ENCODE peak calls at places on chromosomes 4 and X, in ten cellular contexts. O, B, T, I, L, Z, P, J, C and Y are unnamed samples.

GRCh38 chrX:91434351-91435168 is at the start of gene PABPC5:
- DNase-seq in J (peak; percentile 89), O (peak; percentile 47), P (peak; percentile 87), T (peak; percentile 78), L (peak; percentile 79), B (peak; percentile 57), C (peak; percentile 85), I (peak; percentile 80), Z (no peak), Y (peak; percentile 98)

GRCh38 chrX:119989905-119990408 is 46.4 kb upstream of the NKAP start:
- DNase-seq in Z (no peak), I (peak; percentile 14), L (no peak), T (no peak), O (no peak), C (no peak), B (no peak), J (no peak), P (no peak), Y (no peak)

GRCh38 chr4:99362768-99363167 is 10.2 kb upstream of the ADH1C start:
- DNase-seq in L (no peak), T (no peak), O (no peak), P (peak; percentile 64), B (no peak), Z (no peak), I (no peak), C (no peak), J (no peak), Y (no peak)

GRCh38 chr4:69749771-69750170 is 10.6 kb downstream of the SULT1B1 start:
- DNase-seq in J (no peak), Z (no peak), T (no peak), I (no peak), L (no peak), P (no peak), O (no peak), C (no peak), B (no peak), Y (no peak)

GRCh38 chr4:55996611-55997010 is 47.9 kb downstream of the CEP135 start:
- DNase-seq in O (no peak), T (no peak), I (no peak), L (no peak), C (no peak), J (no peak), B (no peak), P (no peak), Z (no peak), Y (no peak)

GRCh38 chrX:110162131-110162530 is 155.8 kb downstream of the AMMECR1 start:
- DNase-seq in L (no peak), B (no peak), O (no peak), J (no peak), P (no peak), I (no peak), Z (no peak), T (no peak), C (no peak), Y (no peak)

GRCh38 chr4:76897522-76898384 is at the start of gene SOWAHB:
- DNase-seq in O (peak; percentile 67), I (peak; percentile 74), J (peak; percentile 90), P (peak; percentile 53), B (peak; percentile 93), Z (no peak), L (peak; percentile 94), C (peak; percentile 56), T (no peak), Y (peak; percentile 83)

GRCh38 chr4:157907224-157907623 is 265.6 kb downstream of the GASK1B start:
- DNase-seq in J (no peak), O (no peak), Z (no peak), I (no peak), P (no peak), L (no peak), B (no peak), T (no peak), C (no peak), Y (no peak)

GRCh38 chr4:74104145-74104544 is 5.2 kb upstream of the CXCL2 start:
- DNase-seq in T (no peak), I (no peak), Z (no peak), B (peak; percentile 31), C (no peak), J (peak; percentile 31), L (no peak), P (no peak), O (no peak), Y (no peak)

GRCh38 chr4:89356086-89356485 is 48.5 kb upstream of the GPRIN3 start:
- DNase-seq in J (no peak), I (no peak), B (no peak), L (peak; percentile 24), C (no peak), T (no peak), P (no peak), O (no peak), Z (no peak), Y (no peak)

GRCh38 chrX:9867214-9867613 is 81.0 kb downstream of the SHROOM2 start:
- DNase-seq in L (no peak), P (no peak), J (no peak), C (no peak), B (no peak), Z (no peak), O (no peak), I (no peak), T (no peak), Y (no peak)

GRCh38 chrX:281166-281999 is at the start of gene PLCXD1:
- DNase-seq in L (peak; percentile 19), B (no peak), Z (peak; percentile 84), C (peak; percentile 69), J (peak; percentile 89), T (peak; percentile 24), I (peak; percentile 90), O (no peak), P (no peak), Y (peak; percentile 59)

GRCh38 chrX:110070970-110071369 is 68.1 kb downstream of the TMEM164 start:
- DNase-seq in J (no peak), L (no peak), B (no peak), C (no peak), Z (no peak), O (no peak), T (no peak), P (no peak), I (no peak), Y (no peak)

GRCh38 chr4:30838346-30838745 is 118.2 kb downstream of the PCDH7 start:
- DNase-seq in I (no peak), Z (no peak), B (no peak), O (no peak), L (no peak), T (no peak), J (no peak), P (no peak), C (no peak), Y (no peak)

GRCh38 chr4:142671516-142671915 is 174.6 kb downstream of the INPP4B start:
- DNase-seq in T (no peak), O (no peak), P (no peak), J (no peak), L (no peak), Z (no peak), B (no peak), C (no peak), I (no peak), Y (no peak)
- TF ChIP-seq CTCF in T (no peak), O (no peak), P (no peak), J (no peak), L (no peak), Z (peak; percentile 37), B (no peak), C (no peak), I (no peak), Y (peak; percentile 44)

GRCh38 chrX:16138108-16138427 is 14.7 kb downstream of the GRPR start:
- DNase-seq in J (peak; percentile 28), L (no peak), I (no peak), C (no peak), O (no peak), T (no peak), Z (peak; percentile 65), B (no peak), P (no peak), Y (no peak)
- TF ChIP-seq CTCF in J (peak; percentile 32), L (no peak), I (no peak), C (no peak), O (no peak), T (peak; percentile 22), Z (peak; percentile 80), B (no peak), P (no peak), Y (peak; percentile 48)

GRCh38 chrX:125742811-125743210 is 423.1 kb downstream of the TEX13C start:
- DNase-seq in J (no peak), B (no peak), O (no peak), Z (no peak), I (no peak), T (no peak), P (no peak), L (no peak), C (no peak), Y (no peak)

DNA sequence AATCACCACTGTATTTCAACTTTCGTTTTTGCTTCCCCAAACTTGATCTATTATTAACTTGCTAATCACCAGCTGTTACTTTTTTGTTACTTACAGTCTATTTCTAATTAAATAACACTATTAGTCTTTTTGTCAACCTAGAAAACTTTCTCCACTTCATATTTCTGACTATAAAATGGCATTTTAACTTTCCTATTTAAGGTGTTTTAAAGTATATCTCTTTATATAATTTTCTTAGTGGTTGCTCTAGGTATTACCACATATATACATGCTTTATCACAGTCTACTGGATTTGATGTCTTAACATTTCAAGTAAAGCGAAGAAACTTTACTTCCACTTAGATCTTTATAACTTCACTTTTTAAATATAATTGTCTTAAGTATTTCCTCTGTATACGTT is 421.2 kb downstream of the DCAF12L2 start:
- DNase-seq in L (no peak), C (no peak), T (no peak), P (no peak), Z (no peak), J (no peak), B (no peak), O (no peak), I (no peak), Y (no peak)
- TF ChIP-seq CTCF in L (no peak), C (peak; percentile 48), T (no peak), P (no peak), Z (peak; percentile 17), J (no peak), B (no peak), O (no peak), I (no peak), Y (no peak)

DNA sequence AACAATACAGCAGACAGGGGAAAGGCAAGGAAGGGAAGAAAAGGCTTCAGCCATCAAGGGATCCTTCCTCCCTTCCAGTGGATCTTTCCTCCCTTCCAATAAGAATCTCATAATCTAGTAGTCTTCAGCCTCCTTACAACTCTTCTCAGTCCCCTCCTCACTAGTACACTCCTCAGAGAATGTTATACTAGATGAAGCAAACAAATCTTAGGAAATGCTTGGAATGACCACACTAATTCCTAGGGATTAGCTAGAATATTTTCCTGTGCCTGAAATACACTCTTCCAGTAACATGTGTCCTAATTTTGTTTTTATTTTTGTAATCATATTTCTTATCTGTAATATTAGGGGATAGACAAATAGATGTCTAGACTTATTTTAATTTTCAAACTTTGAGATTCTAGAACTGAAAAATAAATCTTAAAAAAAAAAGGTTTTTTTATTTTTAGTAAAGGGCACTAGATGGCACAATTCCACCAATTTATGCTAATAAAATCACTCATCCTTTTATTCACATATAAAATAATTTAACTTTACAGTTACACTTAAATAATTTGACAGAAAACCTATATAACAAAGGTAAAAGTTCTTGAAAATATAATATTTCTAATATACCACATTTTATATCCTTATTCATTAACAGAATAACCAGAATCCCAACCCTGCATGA is 7.0 kb upstream of the STPG2 start:
- DNase-seq in J (no peak), B (no peak), Z (no peak), T (no peak), I (no peak), O (no peak), C (no peak), P (no peak), L (no peak), Y (no peak)
- TF ChIP-seq CTCF in J (peak; percentile 51), B (no peak), Z (peak; percentile 75), T (peak; percentile 24), I (no peak), O (no peak), C (peak; percentile 29), P (peak; percentile 17), L (no peak), Y (peak; percentile 87)